ENCODE peak calls at places on chromosomes 4 and X, in seven cellular contexts. L is fibroblast of lung, N is right cardiac atrium, U is HepG2, Q is PC-3, S is colonic mucosa, E is breast epithelium. M is an unnamed sample. For H3K4me1, the result is how much of the 10 kb centered on the place peaks cover.

GRCh38 chr4:10041036-10041435 is 19.7 kb upstream of the SLC2A9 start:
- DNase-seq in L (no peak), N (no peak), U (no peak), Q (no peak), S (no peak), E (no peak), M (no peak)

GRCh38 chrX:119640621-119641020 is 34.4 kb upstream of the NKRF start:
- DNase-seq in L (no peak), N (no peak), U (no peak), Q (no peak), S (no peak), E (no peak), M (no peak)

GRCh38 chr4:153428816-153429592 is 37.2 kb upstream of the TMEM131L start:
- DNase-seq in L (peak), N (no peak), U (no peak), Q (no peak), S (no peak), E (no peak), M (peak)

GRCh38 chr4:56181140-56181950 is 205.9 kb downstream of the AASDH start:
- DNase-seq in L (peak), N (no peak), U (no peak), Q (no peak), S (no peak), E (no peak), M (no peak)

GRCh38 chr4:156705291-156705690 is 266.3 kb downstream of the PDGFC start:
- DNase-seq in L (peak), N (no peak), U (no peak), Q (peak), S (no peak), E (no peak), M (no peak)

GRCh38 chr4:24067781-24068193 is 177.9 kb upstream of the PPARGC1A start:
- DNase-seq in L (peak), N (peak), U (no peak), Q (peak), S (no peak), E (peak), M (no peak)

GRCh38 chr4:176149680-176150079 is 45.7 kb downstream of the SPATA4 start:
- DNase-seq in L (peak), N (no peak), U (no peak), Q (peak), S (no peak), E (no peak), M (no peak)

GRCh38 chr4:122086338-122086737 is 65.8 kb upstream of the BLTP1 start:
- DNase-seq in L (no peak), N (no peak), U (no peak), Q (no peak), S (no peak), E (no peak), M (no peak)

GRCh38 chr4:44912980-44913379 is 186.6 kb upstream of the GNPDA2 start:
- DNase-seq in L (no peak), N (no peak), U (no peak), Q (no peak), S (no peak), E (no peak), M (no peak)

GRCh38 chrX:12997898-12998687 is 23.2 kb downstream of the TMSB4X start:
- DNase-seq in L (no peak), N (no peak), U (no peak), Q (no peak), S (no peak), E (no peak), M (no peak)

GRCh38 chrX:12993823-12994222 is 18.9 kb downstream of the TMSB4X start:
- DNase-seq in L (no peak), N (no peak), U (no peak), Q (no peak), S (no peak), E (no peak), M (no peak)

GRCh38 chrX:12999422-12999821 is 24.5 kb downstream of the TMSB4X start:
- DNase-seq in L (peak), N (no peak), U (no peak), Q (no peak), S (no peak), E (no peak), M (peak)

GRCh38 chrX:12994321-12994720 is 19.4 kb downstream of the TMSB4X start:
- DNase-seq in L (no peak), N (no peak), U (no peak), Q (peak), S (no peak), E (no peak), M (no peak)

GRCh38 chrX:12996934-12997435 is 22.1 kb downstream of the TMSB4X start:
- DNase-seq in L (no peak), N (no peak), U (no peak), Q (no peak), S (no peak), E (no peak), M (no peak)
- H3K27ac ChIP-seq in L (no peak), N (no peak), U (no peak), Q (no peak), S (no peak), E (no peak), M (peak)

GRCh38 chr4:7877131-7877530 is 62.5 kb downstream of the AFAP1 start:
- DNase-seq in L (no peak), N (no peak), U (no peak), Q (no peak), S (no peak), E (no peak), M (no peak)
- H3K4me1 ChIP-seq in L (under half), N (under half), U (under half), Q (half or more), S (under half), E (under half), M (under half)

DNA sequence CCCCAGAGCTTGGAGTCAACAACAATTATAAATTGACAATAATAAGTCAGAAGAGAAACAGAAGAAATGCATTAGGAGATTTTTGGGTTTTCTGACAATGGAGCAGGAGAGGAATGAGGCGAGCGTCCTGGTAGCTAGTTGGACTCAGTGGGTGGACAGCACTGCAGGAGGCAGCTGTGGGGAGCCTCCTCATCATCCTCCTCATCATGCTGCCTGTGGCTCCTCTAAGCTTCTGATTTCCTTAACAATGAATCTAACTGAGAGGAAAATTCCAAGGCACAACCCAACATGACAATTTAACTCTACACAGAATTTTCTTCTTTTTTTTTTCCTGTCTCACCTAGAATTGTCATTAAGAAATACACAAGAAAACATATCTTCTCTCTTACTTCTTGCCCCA is 357.1 kb upstream of the NOCT start:
- DNase-seq in L (no peak), N (no peak), U (no peak), Q (no peak), S (no peak), E (no peak), M (no peak)
- H3K27ac ChIP-seq in L (no peak), N (no peak), U (no peak), Q (no peak), S (no peak), E (no peak), M (no peak)

GRCh38 chr4:185730849-185731608 is 81.0 kb downstream of the SORBS2 start:
- DNase-seq in L (peak), N (no peak), U (no peak), Q (no peak), S (no peak), E (no peak), M (no peak)
- H3K4me1 ChIP-seq in L (under half), N (under half), U (under half), Q (under half), S (under half), E (under half), M (under half)

DNA sequence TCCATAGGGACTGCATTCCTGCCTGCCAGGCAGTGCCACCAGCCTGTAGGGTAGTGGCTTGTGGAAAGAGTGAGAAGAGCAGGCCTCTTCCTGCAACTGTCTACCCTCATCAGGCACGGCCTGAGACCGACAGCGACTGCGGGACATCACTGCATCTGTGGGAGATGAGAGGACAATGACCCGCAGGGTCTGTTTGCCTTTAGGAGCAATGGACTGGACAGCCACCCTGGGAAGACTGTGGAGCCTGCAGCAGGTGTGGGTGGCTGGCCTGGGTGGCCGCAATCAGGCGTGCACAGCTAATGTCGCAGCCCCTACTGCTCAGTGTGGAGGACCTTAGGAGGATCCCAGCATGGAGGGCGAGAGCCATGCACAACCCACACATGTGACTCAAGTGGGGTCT is 227.9 kb downstream of the PTTG2 start:
- DNase-seq in L (no peak), N (no peak), U (no peak), Q (no peak), S (no peak), E (no peak), M (no peak)
- H3K27ac ChIP-seq in L (no peak), N (no peak), U (no peak), Q (peak), S (peak), E (no peak), M (no peak)

DNA sequence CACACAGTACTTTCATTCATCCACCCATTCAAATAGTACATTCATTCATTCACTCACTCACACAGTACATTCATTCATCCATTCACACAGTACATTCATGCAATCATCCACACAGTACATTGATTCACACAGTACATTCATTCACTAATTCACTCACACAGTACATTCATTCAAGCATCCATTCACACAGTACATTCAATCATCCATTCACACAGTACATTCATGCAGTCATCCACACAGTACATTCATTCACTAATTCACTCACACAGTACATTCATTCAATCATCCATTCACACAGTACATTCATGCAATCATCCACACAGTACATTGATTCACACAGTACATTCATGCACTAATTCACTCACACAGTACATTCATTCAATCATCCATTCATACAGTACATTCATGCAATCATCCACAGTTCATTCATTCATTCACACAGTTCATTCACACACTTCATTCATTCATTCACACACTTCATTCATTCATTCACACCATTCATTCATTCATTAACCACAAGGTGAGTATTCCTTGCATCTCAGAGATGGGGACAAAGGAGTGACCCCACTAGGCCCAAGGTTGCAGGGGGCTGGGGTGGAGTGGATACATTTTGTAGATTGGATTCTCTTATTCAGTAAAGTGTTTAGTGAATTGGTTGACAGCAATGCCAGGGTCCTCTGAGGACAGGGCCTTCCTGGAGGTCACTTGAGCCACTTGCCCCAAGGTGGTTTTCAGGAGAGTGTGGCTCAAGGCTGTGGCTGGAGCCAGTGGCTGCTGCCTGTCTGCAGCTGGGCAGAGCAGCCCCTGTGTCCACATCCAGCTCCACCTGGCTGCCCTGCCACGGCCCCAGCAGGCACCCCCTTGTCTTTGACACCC is 4.3 kb upstream of the SPON2 start:
- DNase-seq in L (no peak), N (no peak), U (no peak), Q (no peak), S (no peak), E (no peak), M (no peak)
- H3K4me1 ChIP-seq in L (under half), N (under half), U (half or more), Q (under half), S (under half), E (under half), M (under half)

GRCh38 chrX:107205770-107206696 is at the start of the genes DNAAF6 and NUP62CL:
- DNase-seq in L (peak), N (peak), U (peak), Q (peak), S (peak), E (peak), M (peak)
- H3K27ac ChIP-seq in L (no peak), N (no peak), U (peak), Q (no peak), S (no peak), E (no peak), M (peak)

DNA sequence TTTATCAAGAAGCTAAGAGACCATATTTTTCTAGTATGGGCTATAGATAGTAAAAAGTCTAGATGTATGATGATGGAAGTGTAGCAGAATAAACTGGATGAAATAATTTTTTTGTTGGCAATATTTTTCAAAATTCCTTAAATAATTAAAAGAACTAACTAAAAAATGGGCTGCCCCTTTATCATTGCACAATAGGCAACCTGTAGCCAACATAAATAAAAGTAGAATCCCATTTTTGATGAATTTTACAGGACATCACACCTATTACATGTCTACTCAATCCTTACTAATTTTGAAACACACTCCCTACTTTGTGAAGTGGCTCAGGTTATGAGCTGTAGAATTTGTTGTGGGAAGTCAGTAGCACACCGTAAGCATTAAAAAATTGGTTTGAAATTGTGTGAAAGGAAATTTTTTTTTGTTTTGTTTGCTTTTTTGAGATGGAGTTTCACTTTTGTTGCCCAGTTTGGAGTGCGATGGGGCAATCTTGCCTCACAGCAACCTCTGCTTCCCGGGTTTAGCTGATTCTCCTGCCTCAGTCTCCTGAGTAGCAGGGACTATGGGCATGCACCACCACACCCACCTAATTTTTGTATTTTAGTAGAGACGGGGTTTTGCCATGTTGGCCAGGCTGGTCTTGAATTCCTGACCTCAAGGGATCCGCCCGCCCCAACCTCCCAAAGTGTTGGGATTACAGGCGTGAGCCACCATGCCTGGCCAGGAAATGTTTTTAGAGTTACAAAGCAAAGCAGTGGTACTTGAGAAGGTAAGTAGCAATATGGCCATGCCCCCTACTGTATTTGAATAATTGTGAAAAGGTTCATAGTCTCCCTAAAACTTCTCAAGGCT is 8.9 kb upstream of the RUFY3 start:
- DNase-seq in L (no peak), N (no peak), U (no peak), Q (no peak), S (no peak), E (no peak), M (no peak)
- H3K4me1 ChIP-seq in L (under half), N (under half), U (half or more), Q (under half), S (under half), E (under half), M (under half)

GRCh38 chr4:7812191-7812860 is 127.3 kb downstream of the AFAP1 start:
- DNase-seq in L (peak), N (no peak), U (no peak), Q (no peak), S (no peak), E (no peak), M (no peak)
- H3K27ac ChIP-seq in L (peak), N (peak), U (no peak), Q (no peak), S (peak), E (no peak), M (no peak)

GRCh38 chr4:126776361-126776760 is 856.4 kb upstream of the INTU start:
- DNase-seq in L (no peak), N (peak), U (no peak), Q (no peak), S (no peak), E (no peak), M (no peak)
- H3K4me1 ChIP-seq in L (under half), N (under half), U (under half), Q (under half), S (under half), E (under half), M (under half)

M was measured in CD4-positive, alpha-beta memory T cell.